ENCODE peak calls at places on chromosome 12, in ten cellular contexts. G is tibial nerve, C is cardiac muscle cell, U is neural progenitor cell, S is adrenal gland, O is H1, A is psoas muscle, V is pancreas, T is A673, I is iPS DF 6.9. M is an unnamed sample.

GRCh38 chr12:113086249-113087164 is 30.0 kb downstream of the DTX1 start:
- DNase-seq in T (no peak), A (no peak), G (no peak), O (no peak), I (no peak), C (peak; percentile 21), U (no peak), S (no peak), V (peak; percentile 64), M (peak; percentile 76)

GRCh38 chr12:128318946-128319345 is 52.0 kb downstream of the TMEM132C start:
- DNase-seq in I (no peak), C (no peak), G (no peak), A (no peak), V (no peak), U (no peak), O (no peak), T (no peak), S (no peak), M (no peak)

GRCh38 chr12:38160318-38161122 is 156.1 kb upstream of the ALG10B start:
- DNase-seq in I (no peak), U (no peak), O (no peak), G (no peak), S (no peak), V (no peak), C (no peak), T (no peak), A (no peak), M (peak; percentile 6)

GRCh38 chr12:132872975-132873421 is 14.4 kb downstream of the CHFR start:
- DNase-seq in I (no peak), T (no peak), V (no peak), S (no peak), C (no peak), A (no peak), O (no peak), U (no peak), G (no peak), M (no peak)

GRCh38 chr12:116222358-116222757 is 55.1 kb downstream of the MED13L start:
- DNase-seq in T (peak; percentile 83), V (peak; percentile 53), I (no peak), U (no peak), A (no peak), C (peak; percentile 95), O (no peak), G (peak; percentile 98), S (peak; percentile 98), M (no peak)

GRCh38 chr12:115623764-115624334 is 653.6 kb downstream of the MED13L start:
- DNase-seq in A (peak; percentile 67), S (peak; percentile 11), V (no peak), I (no peak), T (no peak), C (peak; percentile 11), O (peak; percentile 61), G (no peak), U (peak; percentile 84), M (peak; percentile 67)

GRCh38 chr12:104281636-104282035 is 21.9 kb upstream of the EID3 start:
- DNase-seq in O (no peak), A (no peak), I (no peak), V (no peak), U (no peak), T (no peak), C (peak; percentile 41), G (no peak), S (no peak), M (no peak)

GRCh38 chr12:47458273-47458672 is 247.6 kb downstream of the RPAP3 start:
- DNase-seq in I (no peak), U (no peak), S (no peak), O (no peak), G (no peak), C (peak; percentile 14), A (no peak), T (no peak), V (peak; percentile 13), M (no peak)

GRCh38 chr12:131383291-131383690 is 327.6 kb upstream of the SFSWAP start:
- DNase-seq in G (no peak), S (no peak), A (no peak), V (no peak), O (no peak), C (no peak), I (no peak), T (no peak), U (no peak), M (peak; percentile 51)

GRCh38 chr12:104494137-104494815 is 37.5 kb downstream of the CHST11 start:
- DNase-seq in I (no peak), T (no peak), G (no peak), V (no peak), C (peak; percentile 60), A (no peak), O (no peak), S (no peak), U (no peak), M (no peak)

GRCh38 chr12:65497645-65498044 is 219.2 kb downstream of the MSRB3 start:
- DNase-seq in A (no peak), V (no peak), T (no peak), O (no peak), G (no peak), S (no peak), I (no peak), U (no peak), C (peak; percentile 58), M (no peak)

GRCh38 chr12:131269551-131269950 is 315.8 kb downstream of the ADGRD1 start:
- DNase-seq in V (no peak), I (no peak), C (no peak), S (no peak), U (no peak), O (no peak), A (no peak), T (no peak), G (no peak), M (no peak)

GRCh38 chr12:108832730-108833354 is 24.5 kb downstream of the SSH1 start:
- DNase-seq in C (peak; percentile 94), V (no peak), U (no peak), O (no peak), A (no peak), S (no peak), G (no peak), I (no peak), T (no peak), M (no peak)

GRCh38 chr12:52044284-52044983 is 6.8 kb upstream of the NR4A1 start:
- DNase-seq in S (peak; percentile 91), O (no peak), U (no peak), G (peak; percentile 77), I (no peak), A (peak; percentile 94), V (peak; percentile 89), C (peak; percentile 98), T (no peak), M (no peak)

GRCh38 chr12:100215209-100215608 is 14.6 kb downstream of the ACTR6 start:
- DNase-seq in T (no peak), A (no peak), O (no peak), I (no peak), U (no peak), S (no peak), C (no peak), V (no peak), G (no peak), M (no peak)

GRCh38 chr12:24952389-24952788 is 3.5 kb upstream of the BCAT1 start:
- DNase-seq in O (no peak), U (no peak), C (no peak), G (no peak), A (no peak), I (no peak), T (no peak), S (no peak), V (no peak), M (no peak)

GRCh38 chr12:104064842-104065441 is 611 bp downstream of the HCFC2 start:
- DNase-seq in C (no peak), U (peak; percentile 34), A (peak; percentile 56), I (no peak), V (peak; percentile 44), G (no peak), O (no peak), T (no peak), S (peak; percentile 43), M (peak; percentile 52)

GRCh38 chr12:78177298-78177697 is 346.6 kb downstream of the NAV3 start:
- DNase-seq in G (no peak), O (no peak), U (no peak), V (no peak), I (no peak), T (no peak), C (no peak), S (no peak), A (no peak), M (no peak)

DNA sequence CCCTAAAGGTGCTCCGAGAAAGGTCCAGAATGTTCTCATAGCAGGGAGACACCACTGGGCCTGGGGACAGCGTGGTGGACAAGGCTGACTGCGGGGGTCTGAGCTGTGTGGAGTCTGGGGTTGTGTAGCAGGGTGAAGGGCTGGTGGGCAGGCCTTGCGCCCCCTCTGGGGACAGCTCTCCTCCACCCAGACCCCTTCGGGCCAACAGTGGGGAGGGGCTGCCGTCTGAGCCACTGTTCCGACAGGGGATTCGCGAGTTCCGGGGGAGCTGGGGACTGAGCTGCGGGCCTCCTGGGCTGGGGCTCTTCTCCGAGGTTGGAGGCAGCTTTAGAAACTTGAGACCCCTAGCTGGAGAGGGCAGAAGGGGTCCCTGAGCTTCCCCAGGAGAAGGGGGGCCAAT is 32.1 kb downstream of the NCKAP5L start:
- DNase-seq in S (no peak), I (no peak), C (no peak), V (no peak), T (no peak), G (no peak), O (no peak), U (no peak), A (no peak), M (peak; percentile 38)
- H3K36me3 ChIP-seq in S (peaks cover 88% of the 10 kb centered on the region), I (peaks cover 14% of the 10 kb centered on the region), C (peaks cover 21% of the 10 kb centered on the region), V (no peaks in the 10 kb centered on the region), T (peaks cover 4% of the 10 kb centered on the region), G (peaks cover 2% of the 10 kb centered on the region), O (peaks cover 17% of the 10 kb centered on the region), U (no peaks in the 10 kb centered on the region), A (peaks cover 6% of the 10 kb centered on the region), M (peaks cover 4% of the 10 kb centered on the region)

GRCh38 chr12:93823616-93824410 is 146.6 kb downstream of the CRADD start:
- DNase-seq in G (no peak), U (no peak), C (no peak), S (no peak), T (no peak), V (no peak), A (no peak), I (no peak), O (no peak), M (no peak)
- H3K36me3 ChIP-seq in G (no peaks in the 10 kb centered on the region), U (no peaks in the 10 kb centered on the region), C (no peaks in the 10 kb centered on the region), S (no peaks in the 10 kb centered on the region), T (no peaks in the 10 kb centered on the region), V (no peaks in the 10 kb centered on the region), A (no peaks in the 10 kb centered on the region), I (no peaks in the 10 kb centered on the region), O (no peaks in the 10 kb centered on the region), M (no peaks in the 10 kb centered on the region)

DNA sequence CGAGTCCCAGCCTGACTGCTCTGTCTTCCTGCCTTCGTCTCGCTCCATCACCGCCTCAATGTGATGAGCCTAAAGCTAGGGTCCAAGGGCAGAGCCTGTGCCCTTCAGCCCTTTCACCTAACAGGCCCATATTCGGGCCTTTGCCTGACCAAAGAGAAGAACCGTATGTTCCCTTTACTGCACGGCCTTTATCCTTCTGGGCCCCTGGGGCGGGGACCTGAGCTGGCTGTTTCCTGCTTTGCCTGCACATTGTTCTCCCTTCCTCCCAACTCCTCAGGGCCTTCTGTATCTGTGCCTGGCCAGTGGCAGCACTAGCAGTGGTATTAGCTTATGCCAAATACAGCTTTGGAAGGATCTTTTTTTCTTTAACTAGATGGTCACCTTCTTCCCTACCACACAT is 8.5 kb upstream of the MYL6B start:
- DNase-seq in G (peak; percentile 30), T (no peak), A (no peak), C (no peak), U (no peak), S (no peak), V (no peak), O (no peak), I (no peak), M (no peak)
- H3K36me3 ChIP-seq in G (no peaks in the 10 kb centered on the region), T (peaks cover 52% of the 10 kb centered on the region), A (peaks cover under 1% of the 10 kb centered on the region), C (peaks cover 28% of the 10 kb centered on the region), U (peaks cover 8% of the 10 kb centered on the region), S (peaks cover 60% of the 10 kb centered on the region), V (peaks cover 55% of the 10 kb centered on the region), O (peaks cover 32% of the 10 kb centered on the region), I (peaks cover 24% of the 10 kb centered on the region), M (peaks cover 29% of the 10 kb centered on the region)

GRCh38 chr12:56718167-56718566 is 6.9 kb downstream of the NACA start:
- DNase-seq in S (no peak), C (no peak), O (no peak), U (no peak), I (no peak), T (no peak), V (no peak), G (no peak), A (no peak), M (no peak)
- H3K36me3 ChIP-seq in S (peaks cover 41% of the 10 kb centered on the region), C (peaks cover 30% of the 10 kb centered on the region), O (peaks cover 36% of the 10 kb centered on the region), U (peaks cover 13% of the 10 kb centered on the region), I (peaks cover 33% of the 10 kb centered on the region), T (peaks cover 83% of the 10 kb centered on the region), V (peaks cover 30% of the 10 kb centered on the region), G (peaks cover 2% of the 10 kb centered on the region), A (peaks cover 7% of the 10 kb centered on the region), M (peaks cover 46% of the 10 kb centered on the region)

M was measured in H7.